ENCODE peak calls at places on chromosome 16, in eight cellular contexts. U is IMR-90; I is AG09309; Y is mucosa of descending colon; R is heart left ventricle; M is nephron progenitor cell; W is osteocyte; T is CD8-positive, alpha-beta T cell. B is an unnamed sample.
A peak's percentile ranks its signal among the peaks of the same experiment; 100 is the strongest.

GRCh38 chr16:21704266-21704665 is 40.5 kb downstream of the OTOA start:
- DNase-seq in U (no peak), I (no peak), Y (no peak), R (no peak), M (no peak), W (no peak), T (no peak), B (no peak)

GRCh38 chr16:76195648-76196047 is 81.6 kb upstream of the CNTNAP4 start:
- DNase-seq in U (no peak), I (no peak), Y (no peak), R (no peak), M (no peak), W (no peak), T (no peak), B (no peak)

GRCh38 chr16:65309294-65309850 is 187.5 kb upstream of the CDH11 start:
- DNase-seq in U (no peak), I (no peak), Y (no peak), R (no peak), M (no peak), W (no peak), T (no peak), B (no peak)

GRCh38 chr16:11038777-11039176 is 94.4 kb downstream of the CLEC16A start:
- DNase-seq in U (no peak), I (no peak), Y (peak; percentile 17), R (no peak), M (no peak), W (no peak), T (no peak), B (no peak)

GRCh38 chr16:17606460-17606859 is 135.7 kb upstream of the XYLT1 start:
- DNase-seq in U (no peak), I (no peak), Y (no peak), R (no peak), M (no peak), W (no peak), T (no peak), B (no peak)

GRCh38 chr16:4327782-4328579 is 12.1 kb downstream of the GLIS2 start:
- DNase-seq in U (peak; percentile 69), I (no peak), Y (peak; percentile 71), R (peak; percentile 89), M (peak; percentile 79), W (no peak), T (peak; percentile 64), B (peak; percentile 68)

GRCh38 chr16:49277386-49277742 is 4.3 kb downstream of the CBLN1 start:
- DNase-seq in U (no peak), I (no peak), Y (no peak), R (no peak), M (peak; percentile 11), W (no peak), T (no peak), B (no peak)

GRCh38 chr16:10123141-10123540 is 59.1 kb downstream of the GRIN2A start:
- DNase-seq in U (no peak), I (no peak), Y (peak; percentile 5), R (no peak), M (no peak), W (no peak), T (no peak), B (no peak)

GRCh38 chr16:23999663-24000062 is 163.9 kb downstream of the PRKCB start:
- DNase-seq in U (no peak), I (no peak), Y (no peak), R (no peak), M (no peak), W (no peak), T (peak; percentile 25), B (no peak)

GRCh38 chr16:24309222-24309905 is 53.2 kb downstream of the CACNG3 start:
- DNase-seq in U (peak; percentile 39), I (no peak), Y (no peak), R (no peak), M (no peak), W (no peak), T (no peak), B (no peak)

GRCh38 chr16:11251525-11252481 is 4.2 kb downstream of the SOCS1 start:
- DNase-seq in U (peak; percentile 91), I (peak; percentile 56), Y (peak; percentile 51), R (no peak), M (no peak), W (no peak), T (peak; percentile 78), B (no peak)

GRCh38 chr16:68105611-68106010 is 20.4 kb downstream of the NFATC3 start:
- DNase-seq in U (no peak), I (no peak), Y (no peak), R (no peak), M (no peak), W (no peak), T (no peak), B (no peak)

GRCh38 chr16:3458278-3458851 is 14.9 kb downstream of the NAA60 start:
- DNase-seq in U (peak; percentile 49), I (no peak), Y (peak; percentile 43), R (peak; percentile 43), M (no peak), W (no peak), T (no peak), B (no peak)

GRCh38 chr16:57024894-57025680 is 35.7 kb downstream of the NLRC5 start:
- DNase-seq in U (no peak), I (no peak), Y (no peak), R (no peak), M (no peak), W (no peak), T (no peak), B (no peak)

GRCh38 chr16:35506018-35506897 is 2046.8 kb downstream of the TP53TG3F start:
- DNase-seq in U (no peak), I (no peak), Y (no peak), R (no peak), M (no peak), W (no peak), T (no peak), B (no peak)

GRCh38 chr16:67024384-67024896 is 4.5 kb upstream of the CBFB start:
- DNase-seq in U (no peak), I (no peak), Y (no peak), R (no peak), M (no peak), W (peak; percentile 34), T (peak; percentile 31), B (no peak)

GRCh38 chr16:86156155-86156554 is 257.2 kb downstream of the IRF8 start:
- DNase-seq in U (no peak), I (no peak), Y (no peak), R (no peak), M (no peak), W (no peak), T (no peak), B (no peak)

GRCh38 chr16:86157616-86158247 is 258.8 kb downstream of the IRF8 start:
- DNase-seq in U (peak; percentile 82), I (no peak), Y (no peak), R (no peak), M (no peak), W (no peak), T (no peak), B (no peak)

GRCh38 chr16:86158688-86159360 is 259.9 kb downstream of the IRF8 start:
- DNase-seq in U (peak; percentile 36), I (no peak), Y (no peak), R (no peak), M (no peak), W (no peak), T (no peak), B (no peak)
- TF ChIP-seq CTCF in U (peak; percentile 41), I (peak; percentile 11), Y (no peak), R (no peak), M (no peak), W (no peak), T (no peak), B (no peak)

GRCh38 chr16:85551319-85551978 is 61.7 kb upstream of the GSE1 start:
- DNase-seq in U (no peak), I (no peak), Y (no peak), R (no peak), M (no peak), W (no peak), T (no peak), B (no peak)

GRCh38 chr16:85554791-85555548 is 58.2 kb upstream of the GSE1 start:
- DNase-seq in U (peak; percentile 67), I (no peak), Y (peak; percentile 68), R (peak; percentile 74), M (peak; percentile 55), W (no peak), T (peak; percentile 73), B (no peak)

GRCh38 chr16:85552980-85553435 is 60.1 kb upstream of the GSE1 start:
- DNase-seq in U (no peak), I (no peak), Y (no peak), R (no peak), M (no peak), W (no peak), T (no peak), B (peak; percentile 76)

GRCh38 chr16:85554114-85554790 is 58.9 kb upstream of the GSE1 start:
- DNase-seq in U (peak; percentile 80), I (no peak), Y (peak; percentile 81), R (peak; percentile 81), M (no peak), W (no peak), T (peak; percentile 80), B (no peak)

DNA sequence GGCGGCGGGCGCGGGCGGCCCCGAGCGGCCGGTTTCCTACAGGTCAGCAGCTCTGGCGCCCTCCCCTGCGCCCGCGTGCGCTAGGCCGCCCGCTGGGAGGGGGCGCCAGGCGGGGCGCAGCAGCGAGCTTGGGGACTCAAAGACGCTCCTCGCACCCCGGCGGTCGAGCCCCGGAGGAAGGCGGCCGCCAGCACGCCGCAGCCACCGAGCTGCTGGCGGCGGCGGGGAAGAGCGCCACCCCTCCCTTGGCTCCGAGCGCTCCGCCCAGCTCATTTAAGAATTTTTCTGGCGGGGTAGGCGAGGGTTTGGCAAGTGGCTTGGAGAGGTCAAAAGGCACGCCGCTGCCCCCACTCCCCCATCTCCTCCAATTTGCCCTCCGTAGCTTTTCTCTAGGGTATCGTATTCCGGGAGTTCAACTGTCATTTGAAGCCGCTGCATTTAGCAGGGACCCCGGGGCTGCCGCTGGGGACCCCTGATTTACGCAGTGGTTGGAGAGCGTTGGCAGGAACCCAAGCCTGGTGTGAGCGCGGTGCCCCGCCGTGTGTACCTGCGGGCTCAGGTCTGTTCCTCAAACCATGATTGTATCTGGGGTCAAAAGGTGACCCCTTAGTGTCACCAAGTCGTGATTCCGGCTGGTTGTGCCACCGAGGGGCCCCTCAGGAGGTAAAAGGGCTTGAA is 59.5 kb upstream of the GSE1 start:
- DNase-seq in U (peak; percentile 34), I (no peak), Y (peak; percentile 74), R (peak; percentile 81), M (peak; percentile 86), W (no peak), T (peak; percentile 70), B (no peak)
- TF ChIP-seq CTCF in U (peak; percentile 15), I (no peak), Y (no peak), R (peak; percentile 59), M (no peak), W (peak; percentile 35), T (no peak), B (peak; percentile 45)

DNA sequence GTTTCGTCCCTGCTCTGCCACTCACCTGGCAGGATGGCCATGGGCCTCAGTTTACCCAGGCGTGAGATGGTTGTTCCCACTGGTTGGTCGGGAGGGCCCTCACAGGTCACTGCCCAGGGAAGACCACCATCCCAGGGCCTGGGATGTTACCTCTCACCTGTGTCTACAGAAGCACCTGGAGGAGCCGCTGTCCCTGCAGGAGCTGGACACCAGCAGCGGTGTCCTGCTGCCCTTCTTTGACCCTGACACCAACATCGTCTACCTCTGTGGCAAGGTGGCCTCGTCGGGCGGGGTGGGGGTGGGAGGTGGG is 4.1 kb downstream of the CORO1A start:
- DNase-seq in U (no peak), I (no peak), Y (no peak), R (no peak), M (no peak), W (no peak), T (no peak), B (no peak)
- TF ChIP-seq CTCF in U (no peak), I (no peak), Y (no peak), R (no peak), M (no peak), W (no peak), T (peak; percentile 6), B (peak; percentile 7)

GRCh38 chr16:30722443-30722842 is 23.5 kb downstream of the SRCAP start:
- DNase-seq in U (no peak), I (no peak), Y (no peak), R (no peak), M (no peak), W (no peak), T (no peak), B (no peak)
- TF ChIP-seq CTCF in U (no peak), I (no peak), Y (no peak), R (peak; percentile 17), M (no peak), W (no peak), T (no peak), B (no peak)

B was measured in neural crest cell.